ENCODE peak calls at places on chromosomes 1 and 21, in seven cellular contexts. J, L, Y, G, N, P and W are unnamed samples.

GRCh38 chr1:43621861-43622260 is 28.1 kb upstream of the KDM4A start:
- DNase-seq in P (no peak), Y (no peak), J (no peak), G (no peak), N (no peak), L (no peak), W (no peak)

GRCh38 chr1:33111965-33112364 is 31.0 kb downstream of the AZIN2 start:
- DNase-seq in P (no peak), G (no peak), L (peak; percentile 44), J (no peak), N (no peak), Y (no peak), W (peak; percentile 20)

GRCh38 chr1:236502972-236503639 is 20.7 kb upstream of the LGALS8 start:
- DNase-seq in P (peak; percentile 81), L (peak; percentile 78), G (peak; percentile 91), Y (peak; percentile 76), N (peak; percentile 57), J (peak; percentile 78), W (peak; percentile 78)

GRCh38 chr1:50358962-50359361 is 64.3 kb downstream of the DMRTA2 start:
- DNase-seq in L (no peak), N (no peak), J (no peak), P (no peak), G (peak; percentile 28), Y (no peak), W (no peak)

GRCh38 chr1:12475158-12475934 is 142.7 kb downstream of the DHRS3 start:
- DNase-seq in J (no peak), Y (no peak), L (no peak), G (no peak), N (no peak), P (no peak), W (no peak)

GRCh38 chr21:17853393-17854275 is 34.5 kb upstream of the C21orf91 start:
- DNase-seq in P (no peak), L (no peak), Y (no peak), N (no peak), G (no peak), J (no peak), W (no peak)

GRCh38 chr1:230749635-230750034 is 2.4 kb downstream of the CAPN9 start:
- DNase-seq in P (no peak), J (no peak), G (no peak), Y (no peak), L (no peak), N (no peak), W (no peak)

GRCh38 chr1:245322673-245323072 is 167.9 kb downstream of the KIF26B start:
- DNase-seq in J (no peak), P (no peak), G (no peak), Y (no peak), N (no peak), L (no peak), W (no peak)

GRCh38 chr21:34215911-34216310 is 142.5 kb downstream of the MRPS6 start:
- DNase-seq in L (no peak), J (no peak), P (no peak), G (no peak), N (no peak), Y (no peak), W (peak; percentile 24)

GRCh38 chr21:34219334-34220020 is 144.3 kb upstream of the KCNE2 start:
- DNase-seq in N (no peak), Y (no peak), G (no peak), P (peak; percentile 36), L (no peak), J (no peak), W (no peak)

GRCh38 chr21:34213959-34214358 is 140.6 kb downstream of the MRPS6 start:
- DNase-seq in L (no peak), Y (no peak), J (no peak), P (no peak), G (no peak), N (no peak), W (no peak)
- H2BK5ac ChIP-seq in L (no peak overlapping the region), Y (no peak overlapping the region), J (no peak overlapping the region), P (no peak overlapping the region), G (no peak overlapping the region), N (no peak overlapping the region), W (no peak overlapping the region)

GRCh38 chr21:15761508-15762100 is 31.8 kb downstream of the USP25 start:
- DNase-seq in G (no peak), L (no peak), J (no peak), Y (no peak), N (no peak), P (no peak), W (no peak)
- H3K18ac ChIP-seq in G (no peak overlapping the region), L (no peak overlapping the region), J (no peak overlapping the region), Y (peak overlapping the region; percentile 10), N (no peak overlapping the region), P (no peak overlapping the region), W (no peak overlapping the region)

DNA sequence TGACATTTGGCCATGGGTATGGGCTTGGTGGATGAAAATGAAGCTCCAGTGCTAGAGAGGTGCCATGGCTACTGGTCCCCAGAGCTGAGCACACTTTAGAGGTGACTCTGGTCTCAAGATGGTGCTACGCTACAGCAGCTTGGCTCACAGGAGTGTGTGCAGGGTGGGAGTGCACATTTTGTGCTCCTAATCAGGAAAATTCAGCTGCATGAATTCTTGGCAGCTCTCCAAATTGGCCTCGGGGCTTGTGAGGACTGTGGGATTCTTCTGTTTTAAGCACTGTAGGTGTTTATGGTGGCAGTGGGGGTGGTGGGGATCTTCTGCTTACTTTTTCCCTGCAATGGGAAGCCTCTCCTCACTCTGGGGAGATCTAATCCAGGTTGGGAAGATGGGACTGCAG is 17.3 kb upstream of the TIPRL start:
- DNase-seq in N (no peak), G (no peak), P (no peak), L (no peak), J (no peak), Y (no peak), W (no peak)
- H2BK5ac ChIP-seq in N (no peak overlapping the region), G (no peak overlapping the region), P (no peak overlapping the region), L (no peak overlapping the region), J (no peak overlapping the region), Y (no peak overlapping the region), W (no peak overlapping the region)

GRCh38 chr1:26603856-26604255 is 74.3 kb downstream of the RPS6KA1 start:
- DNase-seq in Y (no peak), N (no peak), P (no peak), L (no peak), G (no peak), J (no peak), W (no peak)

GRCh38 chr1:26597629-26598039 is 68.1 kb downstream of the RPS6KA1 start:
- DNase-seq in Y (no peak), J (no peak), N (no peak), L (peak; percentile 63), P (no peak), G (peak; percentile 64), W (peak; percentile 74)

GRCh38 chr1:26593385-26593784 is 63.8 kb downstream of the RPS6KA1 start:
- DNase-seq in N (no peak), J (no peak), Y (no peak), G (no peak), L (no peak), P (no peak), W (no peak)

GRCh38 chr1:26602378-26602959 is 72.9 kb downstream of the RPS6KA1 start:
- DNase-seq in L (peak; percentile 68), N (peak; percentile 71), Y (no peak), P (peak; percentile 55), G (peak; percentile 61), J (no peak), W (peak; percentile 73)

DNA sequence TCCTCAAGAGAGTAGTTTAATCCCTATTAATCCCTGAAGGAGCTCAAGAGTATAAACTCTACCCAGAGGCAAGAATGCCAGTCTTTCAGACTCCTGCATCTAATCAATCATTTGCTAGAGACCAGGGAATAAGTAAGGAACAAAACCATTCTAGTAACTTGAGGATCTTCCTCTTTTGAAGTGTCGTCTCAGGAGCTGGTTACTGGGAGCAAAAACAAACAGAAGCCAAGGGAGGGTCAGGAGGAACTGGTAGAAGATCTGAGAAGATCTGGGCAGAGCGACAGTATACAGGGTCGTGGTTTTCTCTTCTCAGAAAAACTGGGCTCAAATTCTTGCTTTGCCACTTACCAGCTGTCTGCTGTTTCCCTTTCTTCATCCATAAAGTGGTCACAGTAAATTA is 69.3 kb downstream of the RPS6KA1 start:
- DNase-seq in Y (no peak), N (no peak), L (no peak), G (no peak), P (no peak), J (no peak), W (no peak)
- H3K18ac ChIP-seq in Y (no peak overlapping the region), N (no peak overlapping the region), L (no peak overlapping the region), G (no peak overlapping the region), P (no peak overlapping the region), J (no peak overlapping the region), W (no peak overlapping the region)

DNA sequence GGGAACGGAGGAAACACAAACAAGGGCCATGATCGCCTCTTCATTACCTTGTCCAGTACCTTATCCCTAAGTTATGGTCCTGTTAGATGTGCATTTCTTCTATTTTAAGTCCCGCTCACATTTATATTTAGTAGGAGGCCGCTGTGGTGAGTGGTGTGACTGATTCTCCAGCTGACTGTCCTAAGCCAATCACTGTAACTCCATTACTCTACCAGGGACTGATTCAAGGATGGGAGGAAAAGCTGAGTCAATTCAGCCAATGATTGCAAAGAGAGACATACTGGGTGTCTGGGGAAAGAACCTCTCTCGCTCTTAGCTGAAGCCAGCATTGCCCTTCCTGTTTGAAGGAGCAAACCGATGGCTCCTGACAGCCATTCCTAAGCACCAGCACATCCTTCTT is 59.7 kb downstream of the TGFBR3 start:
- DNase-seq in Y (no peak), J (no peak), N (no peak), P (no peak), G (no peak), L (no peak), W (no peak)
- H2BK5ac ChIP-seq in Y (no peak overlapping the region), J (no peak overlapping the region), N (no peak overlapping the region), P (no peak overlapping the region), G (no peak overlapping the region), L (no peak overlapping the region), W (no peak overlapping the region)

GRCh38 chr1:58866578-58866977 is 82.7 kb upstream of the JUN start:
- DNase-seq in P (no peak), L (no peak), Y (no peak), G (no peak), J (no peak), N (no peak), W (no peak)
- H3K18ac ChIP-seq in P (no peak overlapping the region), L (no peak overlapping the region), Y (no peak overlapping the region), G (no peak overlapping the region), J (no peak overlapping the region), N (no peak overlapping the region), W (no peak overlapping the region)

GRCh38 chr1:29043270-29043971 is 80.3 kb downstream of the TMEM200B start:
- DNase-seq in G (no peak), Y (no peak), N (no peak), P (no peak), L (no peak), J (no peak), W (no peak)
- H2BK5ac ChIP-seq in G (no peak overlapping the region), Y (no peak overlapping the region), N (no peak overlapping the region), P (no peak overlapping the region), L (no peak overlapping the region), J (no peak overlapping the region), W (no peak overlapping the region)